ENCODE peak calls at places on chromosomes 13 and 19, in eight cellular contexts. O is amygdala; L is kidney glomerular epithelial cell; B is epithelial cell of esophagus; Y is LHCN-M2; D is activated T-cell treated with anti-CD3 and anti-CD28 coated beads, Interleukin-2, amount 50 U/mL, for 1 hour; P is activated naive CD8-positive, alpha-beta T cell treated with anti-CD3 and anti-CD28 coated beads, Interleukin-2, amount 50 U/mL, for 24 hours; W is ascending aorta. N is an unnamed sample.

GRCh38 chr19:13935765-13936486 is 2.3 kb downstream of the PODNL1 start:
- DNase-seq in O (no peak), L (no peak), B (no peak), Y (peak; percentile 31), D (no peak), P (no peak), W (no peak), N (no peak)

GRCh38 chr13:26020536-26021290 is 31.1 kb downstream of the SHISA2 start:
- DNase-seq in O (no peak), L (no peak), B (no peak), Y (peak; percentile 44), D (no peak), P (no peak), W (no peak), N (no peak)

GRCh38 chr13:110683203-110683883 is 22.6 kb downstream of the CARS2 start:
- DNase-seq in O (no peak), L (no peak), B (peak; percentile 32), Y (no peak), D (no peak), P (no peak), W (no peak), N (no peak)

GRCh38 chr13:110856941-110857835 is 57.7 kb downstream of the ANKRD10 start:
- DNase-seq in O (no peak), L (no peak), B (no peak), Y (no peak), D (no peak), P (no peak), W (no peak), N (no peak)

GRCh38 chr13:23695711-23696512 is 125.7 kb downstream of the TNFRSF19 start:
- DNase-seq in O (no peak), L (no peak), B (peak; percentile 13), Y (no peak), D (peak; percentile 63), P (peak; percentile 56), W (no peak), N (no peak)

GRCh38 chr13:23705578-23705977 is 135.4 kb downstream of the TNFRSF19 start:
- DNase-seq in O (no peak), L (no peak), B (no peak), Y (no peak), D (no peak), P (no peak), W (no peak), N (no peak)

GRCh38 chr13:95788100-95788463 is 111.1 kb downstream of the DNAJC3 start:
- DNase-seq in O (no peak), L (no peak), B (no peak), Y (no peak), D (no peak), P (no peak), W (no peak), N (no peak)

GRCh38 chr13:90253806-90254205 is 1093.7 kb upstream of the MIR17HG start:
- DNase-seq in O (no peak), L (no peak), B (no peak), Y (no peak), D (no peak), P (no peak), W (no peak), N (no peak)

GRCh38 chr19:48044561-48044960 is 682 bp upstream of the CABP5 start:
- DNase-seq in O (no peak), L (no peak), B (no peak), Y (no peak), D (no peak), P (no peak), W (no peak), N (no peak)

GRCh38 chr19:28929026-28929425 is 283.9 kb downstream of the UQCRFS1 start:
- DNase-seq in O (no peak), L (no peak), B (no peak), Y (no peak), D (no peak), P (no peak), W (no peak), N (no peak)

GRCh38 chr13:20489185-20489820 is 36.4 kb downstream of the CRYL1 start:
- DNase-seq in O (no peak), L (peak; percentile 10), B (peak; percentile 26), Y (peak; percentile 51), D (no peak), P (no peak), W (no peak), N (no peak)

GRCh38 chr19:48933382-48933932 is at the start of gene DHDH:
- DNase-seq in O (peak; percentile 74), L (peak; percentile 74), B (peak; percentile 97), Y (peak; percentile 27), D (peak; percentile 90), P (peak; percentile 75), W (no peak), N (no peak)

GRCh38 chr13:47845981-47846380 is 155.1 kb downstream of the SUCLA2 start:
- DNase-seq in O (no peak), L (no peak), B (peak; percentile 11), Y (no peak), D (no peak), P (no peak), W (no peak), N (no peak)

GRCh38 chr19:43380771-43381386 is 27.4 kb downstream of the CD177 start:
- DNase-seq in O (no peak), L (no peak), B (peak; percentile 27), Y (no peak), D (no peak), P (no peak), W (no peak), N (no peak)

GRCh38 chr19:28966737-28967401 is 246.1 kb downstream of the UQCRFS1 start:
- DNase-seq in O (no peak), L (peak; percentile 88), B (no peak), Y (peak; percentile 87), D (no peak), P (no peak), W (no peak), N (no peak)

GRCh38 chr19:50461066-50461875 is 15.0 kb upstream of the EMC10 start:
- DNase-seq in O (peak; percentile 67), L (peak; percentile 69), B (peak; percentile 62), Y (peak; percentile 58), D (peak; percentile 65), P (peak; percentile 66), W (no peak), N (no peak)

GRCh38 chr19:44587863-44588752 is 25.3 kb upstream of the IGSF23 start:
- DNase-seq in O (no peak), L (peak; percentile 93), B (peak; percentile 89), Y (peak; percentile 79), D (no peak), P (peak; percentile 14), W (no peak), N (no peak)

GRCh38 chr19:13842294-13843103 is 34.4 kb upstream of the NANOS3 start:
- DNase-seq in O (peak; percentile 59), L (peak; percentile 43), B (peak; percentile 85), Y (peak; percentile 73), D (peak; percentile 84), P (peak; percentile 81), W (peak; percentile 55), N (peak; percentile 93)

GRCh38 chr13:59472134-59472533 is 691.6 kb downstream of the DIAPH3 start:
- DNase-seq in O (no peak), L (no peak), B (no peak), Y (no peak), D (no peak), P (no peak), W (no peak), N (no peak)

GRCh38 chr19:277131-277530 is 14.1 kb downstream of the PLPP2 start:
- DNase-seq in O (no peak), L (no peak), B (no peak), Y (no peak), D (no peak), P (no peak), W (no peak), N (no peak)

GRCh38 chr13:68667863-68668262 is 1437.7 kb upstream of the PCDH9 start:
- DNase-seq in O (no peak), L (no peak), B (no peak), Y (no peak), D (no peak), P (no peak), W (no peak), N (no peak)

GRCh38 chr19:29016926-29017760 is 195.8 kb downstream of the UQCRFS1 start:
- DNase-seq in O (no peak), L (no peak), B (no peak), Y (no peak), D (no peak), P (no peak), W (no peak), N (no peak)

GRCh38 chr13:93173656-93174055 is 53.0 kb upstream of the GPC6 start:
- DNase-seq in O (no peak), L (no peak), B (peak; percentile 15), Y (peak; percentile 60), D (no peak), P (no peak), W (no peak), N (no peak)

GRCh38 chr19:43465468-43466120 is at the start of gene LYPD3:
- DNase-seq in O (no peak), L (no peak), B (peak; percentile 98), Y (no peak), D (no peak), P (no peak), W (no peak), N (no peak)

GRCh38 chr13:26424181-26424580 is 133.3 kb upstream of the WASF3 start:
- DNase-seq in O (no peak), L (no peak), B (no peak), Y (no peak), D (no peak), P (no peak), W (no peak), N (no peak)

GRCh38 chr13:87698268-87698667 is 27.1 kb downstream of the SLITRK5 start:
- DNase-seq in O (no peak), L (no peak), B (no peak), Y (no peak), D (no peak), P (no peak), W (no peak), N (no peak)

GRCh38 chr19:14497347-14497921 is 1.5 kb upstream of the GIPC1 start:
- DNase-seq in O (peak; percentile 74), L (no peak), B (no peak), Y (no peak), D (no peak), P (no peak), W (no peak), N (no peak)

GRCh38 chr19:7870571-7871279 is 3.5 kb downstream of the PRR36 start:
- DNase-seq in O (peak; percentile 54), L (no peak), B (peak; percentile 76), Y (peak; percentile 35), D (peak; percentile 57), P (peak; percentile 68), W (no peak), N (no peak)

GRCh38 chr19:42028304-42029216 is 34.5 kb upstream of the ATP1A3 start:
- DNase-seq in O (no peak), L (no peak), B (no peak), Y (no peak), D (peak; percentile 31), P (peak; percentile 58), W (no peak), N (no peak)

GRCh38 chr19:11685676-11686650 is 52.8 kb downstream of the ZNF823 start:
- DNase-seq in O (no peak), L (no peak), B (no peak), Y (no peak), D (no peak), P (no peak), W (no peak), N (no peak)

GRCh38 chr19:10756371-10756770 is 38.5 kb downstream of the DNM2 start:
- DNase-seq in O (no peak), L (no peak), B (no peak), Y (no peak), D (no peak), P (no peak), W (no peak), N (no peak)

GRCh38 chr13:75938811-75939525 is 302.8 kb downstream of the LMO7 start:
- DNase-seq in O (no peak), L (no peak), B (no peak), Y (peak; percentile 40), D (no peak), P (no peak), W (no peak), N (no peak)

GRCh38 chr13:106246237-106246636 is 289.2 kb downstream of the EFNB2 start:
- DNase-seq in O (no peak), L (no peak), B (no peak), Y (no peak), D (no peak), P (no peak), W (no peak), N (no peak)

GRCh38 chr13:41458187-41458938 is 1.0 kb downstream of the RGCC start:
- DNase-seq in O (no peak), L (no peak), B (peak; percentile 53), Y (no peak), D (peak; percentile 62), P (peak; percentile 74), W (no peak), N (no peak)